ENCODE peak calls at places on chromosomes 13 and 19, in six cellular contexts. One of them, this sample, is unnamed.

GRCh38 chr19:48194041-48194871 is 23.8 kb downstream of the ZSWIM9 start:
- DNase-seq in T-helper 2 cell: no peak
- DNase-seq in activated CD4-positive, alpha-beta memory T cell treated with anti-CD3 and anti-CD28 coated beads for 36 hours: peak
- DNase-seq in stimulated activated CD8-positive, alpha-beta memory T cell treated with anti-CD3 and anti-CD28 coated beads, Interleukin-15, amount 100 ng/mL, for 24 hours: no peak
- DNase-seq in A549: no peak
- DNase-seq in astrocyte of the hippocampus: peak
- DNase-seq in this sample: no peak

GRCh38 chr13:80235559-80236296 is 105.2 kb downstream of the SPRY2 start:
- DNase-seq in A549: no peak
- DNase-seq in astrocyte of the hippocampus: peak
- DNase-seq in T-helper 2 cell: no peak
- DNase-seq in activated CD4-positive, alpha-beta memory T cell treated with anti-CD3 and anti-CD28 coated beads for 36 hours: no peak
- DNase-seq in stimulated activated CD8-positive, alpha-beta memory T cell treated with anti-CD3 and anti-CD28 coated beads, Interleukin-15, amount 100 ng/mL, for 24 hours: no peak
- DNase-seq in this sample: no peak

GRCh38 chr13:40245567-40245966 is 420.9 kb downstream of the FOXO1 start:
- DNase-seq in stimulated activated CD8-positive, alpha-beta memory T cell treated with anti-CD3 and anti-CD28 coated beads, Interleukin-15, amount 100 ng/mL, for 24 hours: no peak
- DNase-seq in activated CD4-positive, alpha-beta memory T cell treated with anti-CD3 and anti-CD28 coated beads for 36 hours: no peak
- DNase-seq in astrocyte of the hippocampus: no peak
- DNase-seq in A549: no peak
- DNase-seq in T-helper 2 cell: no peak
- DNase-seq in this sample: no peak

GRCh38 chr19:29467824-29468401 is 57.9 kb upstream of the VSTM2B start:
- DNase-seq in T-helper 2 cell: no peak
- DNase-seq in stimulated activated CD8-positive, alpha-beta memory T cell treated with anti-CD3 and anti-CD28 coated beads, Interleukin-15, amount 100 ng/mL, for 24 hours: no peak
- DNase-seq in A549: peak
- DNase-seq in activated CD4-positive, alpha-beta memory T cell treated with anti-CD3 and anti-CD28 coated beads for 36 hours: peak
- DNase-seq in astrocyte of the hippocampus: no peak
- DNase-seq in this sample: no peak

GRCh38 chr19:35963514-35963913 is 27.3 kb downstream of the LRFN3 start:
- DNase-seq in astrocyte of the hippocampus: peak
- DNase-seq in T-helper 2 cell: no peak
- DNase-seq in A549: peak
- DNase-seq in activated CD4-positive, alpha-beta memory T cell treated with anti-CD3 and anti-CD28 coated beads for 36 hours: peak
- DNase-seq in stimulated activated CD8-positive, alpha-beta memory T cell treated with anti-CD3 and anti-CD28 coated beads, Interleukin-15, amount 100 ng/mL, for 24 hours: no peak
- DNase-seq in this sample: no peak

GRCh38 chr19:8445488-8446001 is 770 bp downstream of the HNRNPM start:
- DNase-seq in astrocyte of the hippocampus: peak
- DNase-seq in T-helper 2 cell: peak
- DNase-seq in stimulated activated CD8-positive, alpha-beta memory T cell treated with anti-CD3 and anti-CD28 coated beads, Interleukin-15, amount 100 ng/mL, for 24 hours: peak
- DNase-seq in A549: no peak
- DNase-seq in activated CD4-positive, alpha-beta memory T cell treated with anti-CD3 and anti-CD28 coated beads for 36 hours: peak
- DNase-seq in this sample: peak

GRCh38 chr19:55640043-55640576 is 692 bp upstream of the ZNF580 start:
- DNase-seq in A549: no peak
- DNase-seq in T-helper 2 cell: peak
- DNase-seq in activated CD4-positive, alpha-beta memory T cell treated with anti-CD3 and anti-CD28 coated beads for 36 hours: peak
- DNase-seq in astrocyte of the hippocampus: peak
- DNase-seq in stimulated activated CD8-positive, alpha-beta memory T cell treated with anti-CD3 and anti-CD28 coated beads, Interleukin-15, amount 100 ng/mL, for 24 hours: no peak
- DNase-seq in this sample: peak

GRCh38 chr19:277131-277530 is 14.1 kb downstream of the PLPP2 start:
- DNase-seq in T-helper 2 cell: no peak
- DNase-seq in activated CD4-positive, alpha-beta memory T cell treated with anti-CD3 and anti-CD28 coated beads for 36 hours: no peak
- DNase-seq in stimulated activated CD8-positive, alpha-beta memory T cell treated with anti-CD3 and anti-CD28 coated beads, Interleukin-15, amount 100 ng/mL, for 24 hours: no peak
- DNase-seq in astrocyte of the hippocampus: no peak
- DNase-seq in A549: no peak
- DNase-seq in this sample: no peak

GRCh38 chr19:29798783-29799182 is 13.0 kb upstream of the CCNE1 start:
- DNase-seq in activated CD4-positive, alpha-beta memory T cell treated with anti-CD3 and anti-CD28 coated beads for 36 hours: no peak
- DNase-seq in A549: no peak
- DNase-seq in astrocyte of the hippocampus: peak
- DNase-seq in T-helper 2 cell: no peak
- DNase-seq in stimulated activated CD8-positive, alpha-beta memory T cell treated with anti-CD3 and anti-CD28 coated beads, Interleukin-15, amount 100 ng/mL, for 24 hours: no peak
- DNase-seq in this sample: no peak

GRCh38 chr19:16897572-16898056 is 8.8 kb downstream of the F2RL3 start:
- DNase-seq in astrocyte of the hippocampus: no peak
- DNase-seq in A549: no peak
- DNase-seq in T-helper 2 cell: no peak
- DNase-seq in stimulated activated CD8-positive, alpha-beta memory T cell treated with anti-CD3 and anti-CD28 coated beads, Interleukin-15, amount 100 ng/mL, for 24 hours: no peak
- DNase-seq in activated CD4-positive, alpha-beta memory T cell treated with anti-CD3 and anti-CD28 coated beads for 36 hours: no peak
- DNase-seq in this sample: no peak

GRCh38 chr19:13619203-13619632 is 112.9 kb upstream of the CACNA1A start:
- DNase-seq in astrocyte of the hippocampus: no peak
- DNase-seq in stimulated activated CD8-positive, alpha-beta memory T cell treated with anti-CD3 and anti-CD28 coated beads, Interleukin-15, amount 100 ng/mL, for 24 hours: no peak
- DNase-seq in A549: no peak
- DNase-seq in T-helper 2 cell: no peak
- DNase-seq in activated CD4-positive, alpha-beta memory T cell treated with anti-CD3 and anti-CD28 coated beads for 36 hours: no peak
- DNase-seq in this sample: no peak

This sample was measured in gastrocnemius medialis.